ENCODE peak calls at places on chromosomes 11 and 22, in seven cellular contexts. One of them, this sample, is unnamed.

GRCh38 chr11:17738350-17739207 is 4.0 kb downstream of the KCNC1 start:
- DNase-seq in activated naive CD8-positive, alpha-beta T cell treated with anti-CD3 and anti-CD28 coated beads, Interleukin-2, amount 50 U/mL, for 24 hours: no peak
- DNase-seq in cardiac muscle cell: no peak
- DNase-seq in activated CD4-positive, alpha-beta memory T cell treated with anti-CD3 and anti-CD28 coated beads, Interleukin-2, amount 10 ng/mL, durations not matched to agents 7 days and 5 days: no peak
- DNase-seq in H1: peak
- DNase-seq in T-cell: no peak
- DNase-seq in hepatic stellate cell: no peak
- DNase-seq in this sample: no peak

GRCh38 chr11:108870373-108871020 is 205.6 kb downstream of the DDX10 start:
- DNase-seq in T-cell: no peak
- DNase-seq in hepatic stellate cell: no peak
- DNase-seq in H1: no peak
- DNase-seq in cardiac muscle cell: no peak
- DNase-seq in activated CD4-positive, alpha-beta memory T cell treated with anti-CD3 and anti-CD28 coated beads, Interleukin-2, amount 10 ng/mL, durations not matched to agents 7 days and 5 days: no peak
- DNase-seq in activated naive CD8-positive, alpha-beta T cell treated with anti-CD3 and anti-CD28 coated beads, Interleukin-2, amount 50 U/mL, for 24 hours: no peak
- DNase-seq in this sample: peak

GRCh38 chr22:27216444-27216843 is 559.1 kb downstream of the MIAT start:
- DNase-seq in activated CD4-positive, alpha-beta memory T cell treated with anti-CD3 and anti-CD28 coated beads, Interleukin-2, amount 10 ng/mL, durations not matched to agents 7 days and 5 days: no peak
- DNase-seq in cardiac muscle cell: no peak
- DNase-seq in H1: no peak
- DNase-seq in hepatic stellate cell: no peak
- DNase-seq in T-cell: no peak
- DNase-seq in activated naive CD8-positive, alpha-beta T cell treated with anti-CD3 and anti-CD28 coated beads, Interleukin-2, amount 50 U/mL, for 24 hours: no peak
- DNase-seq in this sample: no peak

GRCh38 chr11:93541884-93542752 is 1.1 kb downstream of the SMCO4 start:
- DNase-seq in H1: no peak
- DNase-seq in activated naive CD8-positive, alpha-beta T cell treated with anti-CD3 and anti-CD28 coated beads, Interleukin-2, amount 50 U/mL, for 24 hours: peak
- DNase-seq in activated CD4-positive, alpha-beta memory T cell treated with anti-CD3 and anti-CD28 coated beads, Interleukin-2, amount 10 ng/mL, durations not matched to agents 7 days and 5 days: peak
- DNase-seq in T-cell: peak
- DNase-seq in hepatic stellate cell: peak
- DNase-seq in cardiac muscle cell: peak
- DNase-seq in this sample: peak

GRCh38 chr11:125300791-125301218 is 136.3 kb downstream of the PKNOX2 start:
- DNase-seq in activated naive CD8-positive, alpha-beta T cell treated with anti-CD3 and anti-CD28 coated beads, Interleukin-2, amount 50 U/mL, for 24 hours: no peak
- DNase-seq in hepatic stellate cell: peak
- DNase-seq in activated CD4-positive, alpha-beta memory T cell treated with anti-CD3 and anti-CD28 coated beads, Interleukin-2, amount 10 ng/mL, durations not matched to agents 7 days and 5 days: no peak
- DNase-seq in cardiac muscle cell: no peak
- DNase-seq in T-cell: no peak
- DNase-seq in H1: no peak
- DNase-seq in this sample: peak

GRCh38 chr22:18055619-18056160 is 22.1 kb upstream of the PEX26 start:
- DNase-seq in cardiac muscle cell: no peak
- DNase-seq in T-cell: no peak
- DNase-seq in hepatic stellate cell: no peak
- DNase-seq in activated naive CD8-positive, alpha-beta T cell treated with anti-CD3 and anti-CD28 coated beads, Interleukin-2, amount 50 U/mL, for 24 hours: no peak
- DNase-seq in H1: no peak
- DNase-seq in activated CD4-positive, alpha-beta memory T cell treated with anti-CD3 and anti-CD28 coated beads, Interleukin-2, amount 10 ng/mL, durations not matched to agents 7 days and 5 days: no peak
- DNase-seq in this sample: no peak

GRCh38 chr22:16963189-16963945 is 44.7 kb downstream of the GAB4 start:
- DNase-seq in activated CD4-positive, alpha-beta memory T cell treated with anti-CD3 and anti-CD28 coated beads, Interleukin-2, amount 10 ng/mL, durations not matched to agents 7 days and 5 days: no peak
- DNase-seq in H1: peak
- DNase-seq in activated naive CD8-positive, alpha-beta T cell treated with anti-CD3 and anti-CD28 coated beads, Interleukin-2, amount 50 U/mL, for 24 hours: no peak
- DNase-seq in hepatic stellate cell: no peak
- DNase-seq in cardiac muscle cell: no peak
- DNase-seq in T-cell: no peak
- DNase-seq in this sample: peak

GRCh38 chr11:76781046-76781801 is 1.9 kb upstream of the TSKU start:
- DNase-seq in activated CD4-positive, alpha-beta memory T cell treated with anti-CD3 and anti-CD28 coated beads, Interleukin-2, amount 10 ng/mL, durations not matched to agents 7 days and 5 days: no peak
- DNase-seq in H1: no peak
- DNase-seq in activated naive CD8-positive, alpha-beta T cell treated with anti-CD3 and anti-CD28 coated beads, Interleukin-2, amount 50 U/mL, for 24 hours: no peak
- DNase-seq in T-cell: no peak
- DNase-seq in cardiac muscle cell: no peak
- DNase-seq in hepatic stellate cell: no peak
- DNase-seq in this sample: no peak

GRCh38 chr11:429391-429790 is 12.4 kb downstream of the ANO9 start:
- DNase-seq in activated CD4-positive, alpha-beta memory T cell treated with anti-CD3 and anti-CD28 coated beads, Interleukin-2, amount 10 ng/mL, durations not matched to agents 7 days and 5 days: no peak
- DNase-seq in T-cell: no peak
- DNase-seq in H1: no peak
- DNase-seq in activated naive CD8-positive, alpha-beta T cell treated with anti-CD3 and anti-CD28 coated beads, Interleukin-2, amount 50 U/mL, for 24 hours: no peak
- DNase-seq in hepatic stellate cell: no peak
- DNase-seq in cardiac muscle cell: no peak
- DNase-seq in this sample: no peak

GRCh38 chr11:76793391-76793811 is 10.2 kb downstream of the TSKU start:
- DNase-seq in T-cell: no peak
- DNase-seq in activated CD4-positive, alpha-beta memory T cell treated with anti-CD3 and anti-CD28 coated beads, Interleukin-2, amount 10 ng/mL, durations not matched to agents 7 days and 5 days: no peak
- DNase-seq in activated naive CD8-positive, alpha-beta T cell treated with anti-CD3 and anti-CD28 coated beads, Interleukin-2, amount 50 U/mL, for 24 hours: no peak
- DNase-seq in H1: no peak
- DNase-seq in cardiac muscle cell: no peak
- DNase-seq in hepatic stellate cell: peak
- DNase-seq in this sample: peak

GRCh38 chr22:40176921-40177737 is 596 bp upstream of the TNRC6B start:
- DNase-seq in H1: peak
- DNase-seq in cardiac muscle cell: peak
- DNase-seq in hepatic stellate cell: no peak
- DNase-seq in activated CD4-positive, alpha-beta memory T cell treated with anti-CD3 and anti-CD28 coated beads, Interleukin-2, amount 10 ng/mL, durations not matched to agents 7 days and 5 days: peak
- DNase-seq in T-cell: peak
- DNase-seq in activated naive CD8-positive, alpha-beta T cell treated with anti-CD3 and anti-CD28 coated beads, Interleukin-2, amount 50 U/mL, for 24 hours: peak
- DNase-seq in this sample: peak

GRCh38 chr11:69075421-69076128 is 26.8 kb downstream of the TPCN2 start:
- DNase-seq in activated CD4-positive, alpha-beta memory T cell treated with anti-CD3 and anti-CD28 coated beads, Interleukin-2, amount 10 ng/mL, durations not matched to agents 7 days and 5 days: no peak
- DNase-seq in cardiac muscle cell: no peak
- DNase-seq in H1: no peak
- DNase-seq in T-cell: no peak
- DNase-seq in activated naive CD8-positive, alpha-beta T cell treated with anti-CD3 and anti-CD28 coated beads, Interleukin-2, amount 50 U/mL, for 24 hours: no peak
- DNase-seq in hepatic stellate cell: peak
- DNase-seq in this sample: peak

GRCh38 chr11:65428578-65429068 is 6.0 kb downstream of the NEAT1 start:
- DNase-seq in hepatic stellate cell: no peak
- DNase-seq in H1: no peak
- DNase-seq in activated naive CD8-positive, alpha-beta T cell treated with anti-CD3 and anti-CD28 coated beads, Interleukin-2, amount 50 U/mL, for 24 hours: no peak
- DNase-seq in T-cell: no peak
- DNase-seq in cardiac muscle cell: no peak
- DNase-seq in activated CD4-positive, alpha-beta memory T cell treated with anti-CD3 and anti-CD28 coated beads, Interleukin-2, amount 10 ng/mL, durations not matched to agents 7 days and 5 days: no peak
- DNase-seq in this sample: no peak

GRCh38 chr22:24153353-24153752 is 27.9 kb upstream of the SUSD2 start:
- DNase-seq in activated naive CD8-positive, alpha-beta T cell treated with anti-CD3 and anti-CD28 coated beads, Interleukin-2, amount 50 U/mL, for 24 hours: no peak
- DNase-seq in H1: no peak
- DNase-seq in T-cell: peak
- DNase-seq in cardiac muscle cell: no peak
- DNase-seq in activated CD4-positive, alpha-beta memory T cell treated with anti-CD3 and anti-CD28 coated beads, Interleukin-2, amount 10 ng/mL, durations not matched to agents 7 days and 5 days: peak
- DNase-seq in hepatic stellate cell: peak
- DNase-seq in this sample: no peak

GRCh38 chr11:84865257-84865656 is 761.9 kb downstream of the DLG2 start:
- DNase-seq in activated naive CD8-positive, alpha-beta T cell treated with anti-CD3 and anti-CD28 coated beads, Interleukin-2, amount 50 U/mL, for 24 hours: no peak
- DNase-seq in H1: no peak
- DNase-seq in hepatic stellate cell: no peak
- DNase-seq in activated CD4-positive, alpha-beta memory T cell treated with anti-CD3 and anti-CD28 coated beads, Interleukin-2, amount 10 ng/mL, durations not matched to agents 7 days and 5 days: no peak
- DNase-seq in cardiac muscle cell: no peak
- DNase-seq in T-cell: no peak
- DNase-seq in this sample: no peak

GRCh38 chr22:24391836-24392217 is 35.6 kb upstream of the ADORA2A start:
- DNase-seq in activated CD4-positive, alpha-beta memory T cell treated with anti-CD3 and anti-CD28 coated beads, Interleukin-2, amount 10 ng/mL, durations not matched to agents 7 days and 5 days: no peak
- DNase-seq in activated naive CD8-positive, alpha-beta T cell treated with anti-CD3 and anti-CD28 coated beads, Interleukin-2, amount 50 U/mL, for 24 hours: no peak
- DNase-seq in H1: no peak
- DNase-seq in cardiac muscle cell: no peak
- DNase-seq in hepatic stellate cell: peak
- DNase-seq in T-cell: no peak
- DNase-seq in this sample: peak

GRCh38 chr22:49322231-49322630 is 505.4 kb downstream of the BRD1 start:
- DNase-seq in hepatic stellate cell: no peak
- DNase-seq in H1: peak
- DNase-seq in T-cell: no peak
- DNase-seq in activated naive CD8-positive, alpha-beta T cell treated with anti-CD3 and anti-CD28 coated beads, Interleukin-2, amount 50 U/mL, for 24 hours: no peak
- DNase-seq in activated CD4-positive, alpha-beta memory T cell treated with anti-CD3 and anti-CD28 coated beads, Interleukin-2, amount 10 ng/mL, durations not matched to agents 7 days and 5 days: peak
- DNase-seq in cardiac muscle cell: no peak
- DNase-seq in this sample: no peak

GRCh38 chr22:18103527-18104269 is 6.9 kb upstream of the TUBA8 start:
- DNase-seq in activated naive CD8-positive, alpha-beta T cell treated with anti-CD3 and anti-CD28 coated beads, Interleukin-2, amount 50 U/mL, for 24 hours: peak
- DNase-seq in hepatic stellate cell: no peak
- DNase-seq in cardiac muscle cell: no peak
- DNase-seq in activated CD4-positive, alpha-beta memory T cell treated with anti-CD3 and anti-CD28 coated beads, Interleukin-2, amount 10 ng/mL, durations not matched to agents 7 days and 5 days: no peak
- DNase-seq in H1: no peak
- DNase-seq in T-cell: no peak
- DNase-seq in this sample: no peak

GRCh38 chr11:68302256-68303054 is 9.9 kb upstream of the LRP5 start:
- DNase-seq in activated CD4-positive, alpha-beta memory T cell treated with anti-CD3 and anti-CD28 coated beads, Interleukin-2, amount 10 ng/mL, durations not matched to agents 7 days and 5 days: no peak
- DNase-seq in T-cell: no peak
- DNase-seq in activated naive CD8-positive, alpha-beta T cell treated with anti-CD3 and anti-CD28 coated beads, Interleukin-2, amount 50 U/mL, for 24 hours: no peak
- DNase-seq in cardiac muscle cell: no peak
- DNase-seq in H1: no peak
- DNase-seq in hepatic stellate cell: no peak
- DNase-seq in this sample: no peak

GRCh38 chr11:37907461-37908223 is 1309.6 kb upstream of the RAG2 start:
- DNase-seq in activated CD4-positive, alpha-beta memory T cell treated with anti-CD3 and anti-CD28 coated beads, Interleukin-2, amount 10 ng/mL, durations not matched to agents 7 days and 5 days: no peak
- DNase-seq in H1: no peak
- DNase-seq in T-cell: no peak
- DNase-seq in cardiac muscle cell: no peak
- DNase-seq in activated naive CD8-positive, alpha-beta T cell treated with anti-CD3 and anti-CD28 coated beads, Interleukin-2, amount 50 U/mL, for 24 hours: no peak
- DNase-seq in hepatic stellate cell: no peak
- DNase-seq in this sample: no peak

GRCh38 chr11:113553235-113553634 is 78.0 kb upstream of the DRD2 start:
- DNase-seq in cardiac muscle cell: no peak
- DNase-seq in activated CD4-positive, alpha-beta memory T cell treated with anti-CD3 and anti-CD28 coated beads, Interleukin-2, amount 10 ng/mL, durations not matched to agents 7 days and 5 days: no peak
- DNase-seq in T-cell: no peak
- DNase-seq in activated naive CD8-positive, alpha-beta T cell treated with anti-CD3 and anti-CD28 coated beads, Interleukin-2, amount 50 U/mL, for 24 hours: no peak
- DNase-seq in H1: no peak
- DNase-seq in hepatic stellate cell: peak
- DNase-seq in this sample: peak

GRCh38 chr11:72456651-72457050 is 22.3 kb upstream of the CLPB start:
- DNase-seq in cardiac muscle cell: no peak
- DNase-seq in activated naive CD8-positive, alpha-beta T cell treated with anti-CD3 and anti-CD28 coated beads, Interleukin-2, amount 50 U/mL, for 24 hours: no peak
- DNase-seq in activated CD4-positive, alpha-beta memory T cell treated with anti-CD3 and anti-CD28 coated beads, Interleukin-2, amount 10 ng/mL, durations not matched to agents 7 days and 5 days: no peak
- DNase-seq in hepatic stellate cell: no peak
- DNase-seq in T-cell: no peak
- DNase-seq in H1: no peak
- DNase-seq in this sample: no peak

GRCh38 chr22:35380013-35380412 is 883 bp upstream of the HMOX1 start:
- DNase-seq in hepatic stellate cell: no peak
- DNase-seq in cardiac muscle cell: no peak
- DNase-seq in activated naive CD8-positive, alpha-beta T cell treated with anti-CD3 and anti-CD28 coated beads, Interleukin-2, amount 50 U/mL, for 24 hours: no peak
- DNase-seq in activated CD4-positive, alpha-beta memory T cell treated with anti-CD3 and anti-CD28 coated beads, Interleukin-2, amount 10 ng/mL, durations not matched to agents 7 days and 5 days: no peak
- DNase-seq in T-cell: no peak
- DNase-seq in H1: no peak
- DNase-seq in this sample: no peak

GRCh38 chr11:35029979-35030378 is 109.0 kb upstream of the CD44 start:
- DNase-seq in cardiac muscle cell: no peak
- DNase-seq in hepatic stellate cell: peak
- DNase-seq in activated CD4-positive, alpha-beta memory T cell treated with anti-CD3 and anti-CD28 coated beads, Interleukin-2, amount 10 ng/mL, durations not matched to agents 7 days and 5 days: peak
- DNase-seq in activated naive CD8-positive, alpha-beta T cell treated with anti-CD3 and anti-CD28 coated beads, Interleukin-2, amount 50 U/mL, for 24 hours: no peak
- DNase-seq in H1: no peak
- DNase-seq in T-cell: no peak
- DNase-seq in this sample: peak

GRCh38 chr22:43510226-43511070 is 98.6 kb downstream of the MPPED1 start:
- DNase-seq in hepatic stellate cell: no peak
- DNase-seq in activated CD4-positive, alpha-beta memory T cell treated with anti-CD3 and anti-CD28 coated beads, Interleukin-2, amount 10 ng/mL, durations not matched to agents 7 days and 5 days: no peak
- DNase-seq in cardiac muscle cell: no peak
- DNase-seq in activated naive CD8-positive, alpha-beta T cell treated with anti-CD3 and anti-CD28 coated beads, Interleukin-2, amount 50 U/mL, for 24 hours: no peak
- DNase-seq in T-cell: no peak
- DNase-seq in H1: no peak
- DNase-seq in this sample: no peak

GRCh38 chr22:34866501-34867171 is 199.3 kb upstream of the ISX start:
- DNase-seq in cardiac muscle cell: peak
- DNase-seq in activated naive CD8-positive, alpha-beta T cell treated with anti-CD3 and anti-CD28 coated beads, Interleukin-2, amount 50 U/mL, for 24 hours: no peak
- DNase-seq in activated CD4-positive, alpha-beta memory T cell treated with anti-CD3 and anti-CD28 coated beads, Interleukin-2, amount 10 ng/mL, durations not matched to agents 7 days and 5 days: no peak
- DNase-seq in hepatic stellate cell: no peak
- DNase-seq in T-cell: no peak
- DNase-seq in H1: no peak
- DNase-seq in this sample: peak

GRCh38 chr11:130865091-130865771 is 51.0 kb downstream of the SNX19 start:
- DNase-seq in cardiac muscle cell: peak
- DNase-seq in activated naive CD8-positive, alpha-beta T cell treated with anti-CD3 and anti-CD28 coated beads, Interleukin-2, amount 50 U/mL, for 24 hours: no peak
- DNase-seq in T-cell: no peak
- DNase-seq in activated CD4-positive, alpha-beta memory T cell treated with anti-CD3 and anti-CD28 coated beads, Interleukin-2, amount 10 ng/mL, durations not matched to agents 7 days and 5 days: no peak
- DNase-seq in hepatic stellate cell: no peak
- DNase-seq in H1: peak
- DNase-seq in this sample: peak

GRCh38 chr11:35605691-35606090 is 12.6 kb upstream of the FJX1 start:
- DNase-seq in T-cell: no peak
- DNase-seq in H1: no peak
- DNase-seq in hepatic stellate cell: no peak
- DNase-seq in cardiac muscle cell: no peak
- DNase-seq in activated naive CD8-positive, alpha-beta T cell treated with anti-CD3 and anti-CD28 coated beads, Interleukin-2, amount 50 U/mL, for 24 hours: no peak
- DNase-seq in activated CD4-positive, alpha-beta memory T cell treated with anti-CD3 and anti-CD28 coated beads, Interleukin-2, amount 10 ng/mL, durations not matched to agents 7 days and 5 days: no peak
- DNase-seq in this sample: peak

GRCh38 chr11:914747-915493 is 4.3 kb upstream of the CHID1 start:
- DNase-seq in T-cell: no peak
- DNase-seq in cardiac muscle cell: no peak
- DNase-seq in activated naive CD8-positive, alpha-beta T cell treated with anti-CD3 and anti-CD28 coated beads, Interleukin-2, amount 50 U/mL, for 24 hours: no peak
- DNase-seq in activated CD4-positive, alpha-beta memory T cell treated with anti-CD3 and anti-CD28 coated beads, Interleukin-2, amount 10 ng/mL, durations not matched to agents 7 days and 5 days: no peak
- DNase-seq in H1: no peak
- DNase-seq in hepatic stellate cell: no peak
- DNase-seq in this sample: no peak

GRCh38 chr11:126265801-126266200 is 2.9 kb downstream of the SRPRA start:
- DNase-seq in cardiac muscle cell: no peak
- DNase-seq in activated CD4-positive, alpha-beta memory T cell treated with anti-CD3 and anti-CD28 coated beads, Interleukin-2, amount 10 ng/mL, durations not matched to agents 7 days and 5 days: no peak
- DNase-seq in T-cell: no peak
- DNase-seq in activated naive CD8-positive, alpha-beta T cell treated with anti-CD3 and anti-CD28 coated beads, Interleukin-2, amount 50 U/mL, for 24 hours: no peak
- DNase-seq in hepatic stellate cell: no peak
- DNase-seq in H1: no peak
- DNase-seq in this sample: peak

GRCh38 chr11:289145-289705 is 299 bp downstream of the PGGHG start:
- DNase-seq in activated naive CD8-positive, alpha-beta T cell treated with anti-CD3 and anti-CD28 coated beads, Interleukin-2, amount 50 U/mL, for 24 hours: no peak
- DNase-seq in H1: peak
- DNase-seq in cardiac muscle cell: no peak
- DNase-seq in T-cell: peak
- DNase-seq in hepatic stellate cell: no peak
- DNase-seq in activated CD4-positive, alpha-beta memory T cell treated with anti-CD3 and anti-CD28 coated beads, Interleukin-2, amount 10 ng/mL, durations not matched to agents 7 days and 5 days: no peak
- DNase-seq in this sample: no peak

GRCh38 chr22:38921126-38921525 is 36.3 kb upstream of the APOBEC3A start:
- DNase-seq in hepatic stellate cell: no peak
- DNase-seq in cardiac muscle cell: no peak
- DNase-seq in activated CD4-positive, alpha-beta memory T cell treated with anti-CD3 and anti-CD28 coated beads, Interleukin-2, amount 10 ng/mL, durations not matched to agents 7 days and 5 days: no peak
- DNase-seq in T-cell: no peak
- DNase-seq in H1: no peak
- DNase-seq in activated naive CD8-positive, alpha-beta T cell treated with anti-CD3 and anti-CD28 coated beads, Interleukin-2, amount 50 U/mL, for 24 hours: no peak
- DNase-seq in this sample: no peak

GRCh38 chr11:129766858-129767604 is 48.6 kb upstream of the TMEM45B start:
- DNase-seq in cardiac muscle cell: peak
- DNase-seq in activated CD4-positive, alpha-beta memory T cell treated with anti-CD3 and anti-CD28 coated beads, Interleukin-2, amount 10 ng/mL, durations not matched to agents 7 days and 5 days: peak
- DNase-seq in hepatic stellate cell: no peak
- DNase-seq in activated naive CD8-positive, alpha-beta T cell treated with anti-CD3 and anti-CD28 coated beads, Interleukin-2, amount 50 U/mL, for 24 hours: peak
- DNase-seq in T-cell: peak
- DNase-seq in H1: peak
- DNase-seq in this sample: peak

GRCh38 chr11:120744016-120744994 is 232.8 kb downstream of the GRIK4 start:
- DNase-seq in hepatic stellate cell: no peak
- DNase-seq in activated naive CD8-positive, alpha-beta T cell treated with anti-CD3 and anti-CD28 coated beads, Interleukin-2, amount 50 U/mL, for 24 hours: no peak
- DNase-seq in cardiac muscle cell: no peak
- DNase-seq in H1: no peak
- DNase-seq in T-cell: no peak
- DNase-seq in activated CD4-positive, alpha-beta memory T cell treated with anti-CD3 and anti-CD28 coated beads, Interleukin-2, amount 10 ng/mL, durations not matched to agents 7 days and 5 days: no peak
- DNase-seq in this sample: peak

GRCh38 chr22:45969414-45969799 is 7.6 kb downstream of the WNT7B start:
- DNase-seq in activated naive CD8-positive, alpha-beta T cell treated with anti-CD3 and anti-CD28 coated beads, Interleukin-2, amount 50 U/mL, for 24 hours: no peak
- DNase-seq in T-cell: no peak
- DNase-seq in hepatic stellate cell: no peak
- DNase-seq in H1: peak
- DNase-seq in cardiac muscle cell: peak
- DNase-seq in activated CD4-positive, alpha-beta memory T cell treated with anti-CD3 and anti-CD28 coated beads, Interleukin-2, amount 10 ng/mL, durations not matched to agents 7 days and 5 days: no peak
- DNase-seq in this sample: no peak

GRCh38 chr11:66674964-66675602 is 2.6 kb downstream of the RBM4B start:
- DNase-seq in T-cell: no peak
- DNase-seq in H1: no peak
- DNase-seq in activated CD4-positive, alpha-beta memory T cell treated with anti-CD3 and anti-CD28 coated beads, Interleukin-2, amount 10 ng/mL, durations not matched to agents 7 days and 5 days: no peak
- DNase-seq in cardiac muscle cell: no peak
- DNase-seq in activated naive CD8-positive, alpha-beta T cell treated with anti-CD3 and anti-CD28 coated beads, Interleukin-2, amount 50 U/mL, for 24 hours: no peak
- DNase-seq in hepatic stellate cell: no peak
- DNase-seq in this sample: no peak

GRCh38 chr11:117685566-117685965 is 111.5 kb downstream of the DSCAML1 start:
- DNase-seq in T-cell: no peak
- DNase-seq in activated naive CD8-positive, alpha-beta T cell treated with anti-CD3 and anti-CD28 coated beads, Interleukin-2, amount 50 U/mL, for 24 hours: no peak
- DNase-seq in H1: no peak
- DNase-seq in activated CD4-positive, alpha-beta memory T cell treated with anti-CD3 and anti-CD28 coated beads, Interleukin-2, amount 10 ng/mL, durations not matched to agents 7 days and 5 days: no peak
- DNase-seq in cardiac muscle cell: no peak
- DNase-seq in hepatic stellate cell: no peak
- DNase-seq in this sample: no peak

GRCh38 chr11:74325649-74326645 is 14.5 kb upstream of the P4HA3 start:
- DNase-seq in cardiac muscle cell: no peak
- DNase-seq in T-cell: no peak
- DNase-seq in hepatic stellate cell: peak
- DNase-seq in activated CD4-positive, alpha-beta memory T cell treated with anti-CD3 and anti-CD28 coated beads, Interleukin-2, amount 10 ng/mL, durations not matched to agents 7 days and 5 days: no peak
- DNase-seq in H1: no peak
- DNase-seq in activated naive CD8-positive, alpha-beta T cell treated with anti-CD3 and anti-CD28 coated beads, Interleukin-2, amount 50 U/mL, for 24 hours: no peak
- DNase-seq in this sample: peak

This sample was measured in AG20443.